ENCODE peak calls at places on chromosomes 6 and 20, in ten cellular contexts. D is fibroblast of lung; Y is astrocyte; H is sigmoid colon; I is GM03348; Z is C1 segment of cervical spinal cord; U is stimulated activated CD4-positive, alpha-beta T cell treated with anti-CD3 and anti-CD28 coated beads, TNF-alpha, amount 100 ng/mL, for 24 hours; N is cerebellar cortex; J is A172; F is stimulated activated CD8-positive, alpha-beta memory T cell treated with anti-CD3 and anti-CD28 coated beads, Interleukin-7, amount 100 ng/mL, for 1 hour. O is an unnamed sample.

GRCh38 chr20:63664143-63664851 is 6.2 kb downstream of the RTEL1 start:
- DNase-seq in H (no peak), J (no peak), Z (no peak), Y (no peak), U (no peak), N (no peak), I (no peak), D (no peak), F (no peak), O (no peak)

GRCh38 chr6:139970591-139970991 is 596.1 kb upstream of the CITED2 start:
- DNase-seq in Z (no peak), F (no peak), N (no peak), U (no peak), J (no peak), D (peak; percentile 82), Y (peak; percentile 83), H (no peak), I (peak; percentile 32), O (no peak)

GRCh38 chr6:156718647-156719394 is 58.4 kb upstream of the ARID1B start:
- DNase-seq in Z (no peak), J (peak; percentile 80), I (peak; percentile 79), F (no peak), U (no peak), Y (peak; percentile 77), N (no peak), H (peak; percentile 68), D (peak; percentile 84), O (no peak)

GRCh38 chr6:78910611-78911134 is 43.3 kb downstream of the IRAK1BP1 start:
- DNase-seq in I (peak; percentile 73), Y (peak; percentile 4), F (no peak), H (no peak), N (no peak), Z (no peak), U (no peak), J (no peak), D (peak; percentile 25), O (no peak)

GRCh38 chr6:37569999-37570776 is 70.5 kb upstream of the CCDC167 start:
- DNase-seq in Y (no peak), N (peak; percentile 57), F (no peak), D (no peak), U (no peak), J (no peak), Z (no peak), H (no peak), I (no peak), O (no peak)

GRCh38 chr20:37314099-37314498 is 24.6 kb downstream of the MANBAL start:
- DNase-seq in Y (no peak), U (no peak), D (no peak), Z (no peak), N (no peak), J (no peak), I (no peak), H (peak; percentile 62), F (no peak), O (no peak)

GRCh38 chr20:25683050-25683449 is 13.6 kb downstream of the ZNF337 start:
- DNase-seq in H (no peak), I (no peak), U (no peak), Y (no peak), N (no peak), Z (no peak), D (no peak), J (no peak), F (no peak), O (no peak)

GRCh38 chr6:111550195-111550594 is 55.5 kb downstream of the TRAF3IP2 start:
- DNase-seq in F (no peak), U (no peak), D (no peak), I (no peak), H (no peak), J (no peak), Z (no peak), Y (no peak), N (no peak), O (no peak)

GRCh38 chr6:52522655-52523054 is 54.2 kb downstream of the TRAM2 start:
- DNase-seq in N (no peak), H (no peak), U (no peak), F (no peak), I (no peak), Y (peak; percentile 49), Z (no peak), J (peak; percentile 77), D (peak; percentile 64), O (no peak)

GRCh38 chr6:3079700-3080099 is 11.4 kb downstream of the RIPK1 start:
- DNase-seq in Y (no peak), D (no peak), U (no peak), H (no peak), F (no peak), I (no peak), Z (no peak), J (no peak), N (no peak), O (no peak)

GRCh38 chr6:106488494-106489369 is 128.2 kb downstream of the CRYBG1 start:
- DNase-seq in I (no peak), Y (peak; percentile 78), D (peak; percentile 83), F (no peak), J (peak; percentile 35), N (no peak), H (no peak), U (no peak), Z (no peak), O (no peak)

GRCh38 chr6:73665686-73666319 is 12.0 kb upstream of the SLC17A5 start:
- DNase-seq in D (peak; percentile 21), J (peak; percentile 29), Z (no peak), U (no peak), F (no peak), N (no peak), I (no peak), H (no peak), Y (no peak), O (no peak)

GRCh38 chr6:111737065-111737521 is 131.4 kb upstream of the TRAF3IP2 start:
- DNase-seq in Y (peak; percentile 84), Z (no peak), D (peak; percentile 89), U (no peak), H (no peak), J (peak; percentile 10), I (peak; percentile 33), N (no peak), F (no peak), O (no peak)

GRCh38 chr6:73264446-73264845 is 1.4 kb upstream of the KHDC1 start:
- DNase-seq in H (no peak), Y (no peak), N (peak; percentile 18), Z (no peak), I (no peak), U (no peak), F (no peak), J (no peak), D (no peak), O (no peak)

GRCh38 chr20:18705906-18706305 is 107.7 kb upstream of the SCP2D1 start:
- DNase-seq in H (no peak), I (no peak), Y (no peak), Z (no peak), U (no peak), J (no peak), D (no peak), F (no peak), N (no peak), O (no peak)

GRCh38 chr6:142764306-142764705 is 180.7 kb downstream of the HIVEP2 start:
- DNase-seq in I (peak; percentile 25), J (no peak), Z (no peak), U (no peak), D (peak; percentile 42), F (no peak), Y (peak; percentile 26), N (no peak), H (no peak), O (no peak)

GRCh38 chr6:15531973-15532372 is 130.9 kb downstream of the DTNBP1 start:
- DNase-seq in U (no peak), D (no peak), J (no peak), F (no peak), H (no peak), Z (no peak), Y (no peak), I (no peak), N (no peak), O (no peak)

GRCh38 chr6:149438855-149439254 is 38.8 kb downstream of the SUMO4 start:
- DNase-seq in H (no peak), J (no peak), D (no peak), F (no peak), U (no peak), Z (no peak), I (no peak), N (no peak), Y (no peak), O (no peak)

GRCh38 chr6:9766240-9766915 is 648.5 kb downstream of the TFAP2A start:
- DNase-seq in U (no peak), I (peak; percentile 27), Z (no peak), J (peak; percentile 94), Y (peak; percentile 54), H (no peak), D (peak; percentile 52), F (no peak), N (no peak), O (peak; percentile 12)

GRCh38 chr6:13278184-13278583 is 50.2 kb downstream of the TBC1D7 start:
- DNase-seq in U (no peak), N (no peak), D (no peak), Z (no peak), J (no peak), F (no peak), Y (no peak), I (no peak), H (no peak), O (no peak)

GRCh38 chr6:158377866-158378265 is 65.6 kb downstream of the TULP4 start:
- DNase-seq in J (no peak), D (peak; percentile 43), H (no peak), N (no peak), Z (peak; percentile 33), U (no peak), I (peak; percentile 13), F (no peak), Y (peak; percentile 32), O (no peak)

GRCh38 chr6:143449731-143450452 is 603 bp downstream of the ADAT2 start:
- DNase-seq in I (peak; percentile 11), N (peak; percentile 39), Z (no peak), U (no peak), F (peak; percentile 23), D (peak; percentile 38), Y (peak; percentile 26), H (no peak), J (peak; percentile 11), O (peak; percentile 53)

GRCh38 chr6:52725530-52726192 is 37.6 kb downstream of the GSTA2 start:
- DNase-seq in U (no peak), D (peak; percentile 49), Z (no peak), J (no peak), I (peak; percentile 23), N (no peak), Y (peak; percentile 35), F (no peak), H (no peak), O (no peak)

GRCh38 chr20:38167851-38168760 is 3.0 kb upstream of the TGM2 start:
- DNase-seq in U (no peak), H (peak; percentile 85), D (peak; percentile 97), F (no peak), J (peak; percentile 98), Y (peak; percentile 96), N (no peak), I (peak; percentile 89), Z (peak; percentile 10), O (no peak)

GRCh38 chr20:1418335-1418734 is 25.5 kb upstream of the FKBP1A start:
- DNase-seq in Z (no peak), Y (no peak), F (no peak), U (no peak), H (no peak), N (no peak), I (peak; percentile 32), D (peak; percentile 15), J (peak; percentile 69), O (no peak)

GRCh38 chr20:47195573-47195972 is 160.9 kb downstream of the ZMYND8 start:
- DNase-seq in J (no peak), Z (no peak), U (no peak), D (no peak), I (no peak), H (no peak), N (no peak), Y (no peak), F (no peak), O (no peak)

GRCh38 chr6:130760006-130760405 is 67.2 kb upstream of the SMLR1 start:
- DNase-seq in D (peak; percentile 34), N (peak; percentile 25), U (no peak), Z (no peak), F (no peak), H (no peak), J (peak; percentile 44), I (peak; percentile 64), Y (peak; percentile 22), O (no peak)